ENCODE peak calls at places on chromosome 3, in seven cellular contexts. F is HepG2, K is GM12878, J is K562, U is A549, Y is SK-N-SH, A is H1. B is an unnamed sample.

GRCh38 chr3:185831990-185832389 is 7.1 kb upstream of the IGF2BP2 start:
- DNase-seq in K (no peak), F (no peak), Y (no peak), U (no peak), J (no peak), A (no peak), B (no peak)

GRCh38 chr3:51953445-51953844 is 1.7 kb upstream of the GPR62 start:
- DNase-seq in J (no peak), Y (no peak), A (no peak), U (no peak), K (no peak), F (no peak), B (peak; percentile 91)

GRCh38 chr3:95810468-95810867 is 1003.9 kb upstream of the EPHA6 start:
- DNase-seq in Y (no peak), K (no peak), J (no peak), F (peak; percentile 1), A (no peak), U (no peak), B (no peak)

GRCh38 chr3:151171145-151171544 is 31.9 kb downstream of the GPR171 start:
- DNase-seq in A (no peak), K (no peak), J (no peak), U (no peak), Y (no peak), F (peak; percentile 56), B (peak; percentile 27)

GRCh38 chr3:27681249-27681748 is 40.8 kb downstream of the EOMES start:
- DNase-seq in F (peak; percentile 74), A (no peak), Y (peak; percentile 64), J (peak; percentile 35), K (peak; percentile 38), U (peak; percentile 85), B (peak; percentile 83)

GRCh38 chr3:139533781-139534443 is 5.6 kb downstream of the RBP1 start:
- DNase-seq in K (no peak), F (peak; percentile 35), U (no peak), J (peak; percentile 17), Y (peak; percentile 71), A (no peak), B (peak; percentile 65)

GRCh38 chr3:99883693-99884092 is 66.0 kb downstream of the CMSS1 start:
- DNase-seq in F (no peak), J (no peak), K (no peak), Y (no peak), U (no peak), A (no peak), B (no peak)

GRCh38 chr3:150397220-150397619 is 10.9 kb upstream of the TSC22D2 start:
- DNase-seq in Y (no peak), F (no peak), J (no peak), K (no peak), A (no peak), U (no peak), B (no peak)

GRCh38 chr3:138624518-138624917 is 15.9 kb downstream of the FAIM start:
- DNase-seq in A (no peak), F (no peak), U (no peak), Y (no peak), J (no peak), K (no peak), B (no peak)

GRCh38 chr3:143822374-143822773 is 25.9 kb downstream of the SLC9A9 start:
- DNase-seq in J (no peak), F (no peak), U (no peak), K (no peak), Y (no peak), A (no peak), B (no peak)

GRCh38 chr3:136135039-136135802 is 60.9 kb downstream of the MSL2 start:
- DNase-seq in J (peak; percentile 76), F (no peak), U (no peak), A (no peak), Y (peak; percentile 27), K (no peak), B (no peak)

GRCh38 chr3:51719413-51720025 is 12.7 kb downstream of the GRM2 start:
- DNase-seq in J (peak; percentile 3), K (no peak), Y (peak; percentile 45), F (no peak), U (no peak), A (no peak), B (no peak)

GRCh38 chr3:71468311-71469130 is 115.0 kb downstream of the FOXP1 start:
- DNase-seq in F (no peak), Y (no peak), K (no peak), J (no peak), U (no peak), A (peak; percentile 9), B (no peak)

GRCh38 chr3:184512621-184513020 is 49.0 kb upstream of the EPHB3 start:
- DNase-seq in U (no peak), J (no peak), K (no peak), A (no peak), F (no peak), Y (no peak), B (no peak)

GRCh38 chr3:37170513-37170912 is 3.9 kb downstream of the LRRFIP2 start:
- DNase-seq in A (no peak), F (no peak), Y (no peak), K (no peak), U (no peak), J (no peak), B (no peak)

GRCh38 chr3:149258298-149258697 is 36.7 kb upstream of the CP start:
- DNase-seq in F (no peak), Y (no peak), K (no peak), A (no peak), U (no peak), J (peak; percentile 27), B (peak; percentile 16)

GRCh38 chr3:66656608-66657007 is 155.8 kb upstream of the LRIG1 start:
- DNase-seq in A (no peak), J (no peak), K (no peak), U (no peak), F (peak; percentile 3), Y (no peak), B (no peak)

GRCh38 chr3:71305246-71306206 is 278.0 kb downstream of the FOXP1 start:
- DNase-seq in Y (no peak), F (peak; percentile 70), K (no peak), U (no peak), J (no peak), A (peak; percentile 73), B (peak; percentile 57)

GRCh38 chr3:71875461-71875947 is 90.6 kb upstream of the PROK2 start:
- DNase-seq in U (peak; percentile 63), F (peak; percentile 43), J (peak; percentile 67), K (peak; percentile 50), Y (peak; percentile 84), A (peak; percentile 88), B (peak; percentile 53)

GRCh38 chr3:52183786-52184445 is 14.0 kb upstream of the ALAS1 start:
- DNase-seq in J (no peak), K (no peak), Y (no peak), U (no peak), A (no peak), F (no peak), B (no peak)

GRCh38 chr3:9248232-9249191 is 934 bp downstream of the SRGAP3 start:
- DNase-seq in F (no peak), J (no peak), A (no peak), Y (peak; percentile 26), K (no peak), U (no peak), B (no peak)

DNA sequence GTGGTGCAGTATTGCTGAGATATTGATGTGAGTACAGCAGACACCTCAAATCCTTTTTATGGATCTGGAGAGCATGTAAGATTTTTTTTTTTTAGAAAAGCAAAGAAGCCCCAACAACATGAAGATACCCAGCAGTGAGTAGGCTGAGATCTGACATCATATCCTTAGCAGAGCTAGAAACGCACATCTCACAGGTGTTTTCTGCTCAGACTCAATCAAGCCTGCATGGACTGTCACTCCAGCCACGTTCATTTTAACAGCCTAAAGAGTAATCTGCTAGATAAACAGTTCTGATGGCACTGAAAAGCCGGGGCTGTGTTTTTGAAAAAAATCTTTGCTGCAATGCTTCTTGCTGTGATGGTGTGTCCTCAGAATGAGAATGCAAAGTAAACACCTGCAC is 544.2 kb downstream of the FGF12 start:
- DNase-seq in Y (no peak), K (no peak), F (no peak), J (no peak), U (no peak), A (no peak), B (no peak)
- TF ChIP-seq USF2 in Y (no peak), K (no peak), F (no peak), J (no peak), U (no peak), A (no peak), B (no peak)

GRCh38 chr3:16515885-16516420 is 2.5 kb upstream of the RFTN1 start:
- DNase-seq in F (no peak), K (no peak), U (no peak), J (no peak), Y (peak; percentile 79), A (no peak), B (no peak)
- H3K4me1 ChIP-seq in F (peaks cover 7% of the 10 kb centered on the region), K (peaks cover 44% of the 10 kb centered on the region), U (no peaks in the 10 kb centered on the region), J (no peaks in the 10 kb centered on the region), Y (peaks cover 66% of the 10 kb centered on the region), A (peaks cover 7% of the 10 kb centered on the region), B (peaks cover 9% of the 10 kb centered on the region)

GRCh38 chr3:153069598-153069997 is 92.4 kb upstream of the RAP2B start:
- DNase-seq in K (no peak), J (no peak), F (no peak), A (no peak), U (no peak), Y (no peak), B (no peak)

GRCh38 chr3:153073636-153074035 is 88.4 kb upstream of the RAP2B start:
- DNase-seq in F (no peak), J (no peak), Y (no peak), K (no peak), U (no peak), A (no peak), B (no peak)

GRCh38 chr3:153072382-153072781 is 89.6 kb upstream of the RAP2B start:
- DNase-seq in U (no peak), A (no peak), J (peak; percentile 33), K (no peak), F (no peak), Y (no peak), B (no peak)

GRCh38 chr3:153070153-153070868 is 91.7 kb upstream of the RAP2B start:
- DNase-seq in J (peak; percentile 44), U (peak; percentile 11), Y (no peak), K (no peak), F (no peak), A (no peak), B (peak; percentile 78)

DNA sequence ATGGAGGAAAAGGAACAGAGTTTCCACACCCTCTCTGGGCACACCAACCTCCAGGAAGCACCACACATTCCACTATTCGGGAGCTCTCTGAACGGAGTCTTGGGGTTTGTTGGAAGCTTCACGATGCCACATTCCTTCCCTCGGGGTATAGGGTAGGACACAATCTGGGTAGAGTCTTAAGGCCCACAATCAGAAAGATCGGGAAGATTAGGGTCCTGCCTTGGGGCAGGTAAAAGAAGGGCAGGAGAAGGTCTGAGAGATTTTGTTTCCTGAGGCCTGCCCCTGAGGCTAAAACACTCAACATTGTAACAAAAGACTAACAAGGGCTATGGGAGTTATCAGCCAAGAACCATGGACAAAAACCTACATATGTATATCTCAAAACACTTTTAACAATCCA is 89.2 kb upstream of the RAP2B start:
- DNase-seq in U (no peak), A (no peak), K (no peak), F (no peak), Y (no peak), J (no peak), B (no peak)
- TF ChIP-seq USF2 in U (no peak), A (no peak), K (no peak), F (no peak), Y (no peak), J (no peak), B (no peak)

DNA sequence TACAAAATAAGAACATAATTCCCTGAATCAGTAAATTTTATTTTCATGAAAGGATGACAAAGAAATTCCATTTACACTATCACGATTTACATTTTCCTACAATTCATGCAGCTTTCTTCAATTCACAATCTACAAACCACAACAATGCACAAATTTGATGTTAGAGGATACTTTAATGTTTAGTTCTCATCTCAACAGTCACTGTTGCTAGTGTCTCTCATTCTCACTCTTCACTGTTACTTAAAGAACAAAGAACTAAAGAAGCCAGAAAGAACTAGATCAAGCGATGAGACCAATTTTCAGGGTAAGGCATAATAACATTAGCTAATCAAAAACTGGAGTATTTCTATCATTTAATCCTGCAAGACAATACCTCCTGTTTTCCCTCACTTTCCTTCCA is 73.5 kb downstream of the TBL1XR1 start:
- DNase-seq in Y (no peak), F (no peak), A (no peak), K (no peak), U (no peak), J (no peak), B (no peak)
- H3K4me1 ChIP-seq in Y (peaks cover 5% of the 10 kb centered on the region), F (peaks cover 33% of the 10 kb centered on the region), A (peaks cover 13% of the 10 kb centered on the region), K (no peaks in the 10 kb centered on the region), U (peaks cover 13% of the 10 kb centered on the region), J (peaks cover 11% of the 10 kb centered on the region), B (peaks cover 2% of the 10 kb centered on the region)

B was measured in IMR-90.